ENCODE peak calls at places on chromosomes 3 and 15, in four cellular contexts. V, L, X and C are unnamed samples.

GRCh38 chr3:141444586-141445285 is 42.1 kb upstream of the RASA2 start:
- DNase-seq in V (no peak), L (no peak), X (no peak), C (no peak)

GRCh38 chr15:53716909-53717878 is 42.3 kb downstream of the WDR72 start:
- DNase-seq in V (no peak), L (no peak), X (peak; percentile 20), C (no peak)

GRCh38 chr15:82150645-82151044 is 104.8 kb upstream of the MEX3B start:
- DNase-seq in V (no peak), L (no peak), X (no peak), C (no peak)

GRCh38 chr3:104214277-104214676 is 1152.4 kb upstream of the ALCAM start:
- DNase-seq in V (no peak), L (no peak), X (no peak), C (no peak)

GRCh38 chr3:140540262-140540661 is 137.6 kb upstream of the TRIM42 start:
- DNase-seq in V (no peak), L (no peak), X (no peak), C (no peak)

GRCh38 chr3:173770796-173771573 is 373.4 kb downstream of the NLGN1 start:
- DNase-seq in V (no peak), L (no peak), X (no peak), C (no peak)

GRCh38 chr3:24220859-24221657 is 273.6 kb downstream of the THRB start:
- DNase-seq in V (no peak), L (no peak), X (no peak), C (no peak)

GRCh38 chr3:159762981-159763465 is 225.6 kb upstream of the IL12A start:
- DNase-seq in V (peak; percentile 47), L (peak; percentile 2), X (no peak), C (peak; percentile 62)

GRCh38 chr3:9179826-9180763 is 69.4 kb downstream of the SRGAP3 start:
- DNase-seq in V (no peak), L (no peak), X (no peak), C (no peak)

GRCh38 chr3:24235121-24235520 is 259.5 kb downstream of the THRB start:
- DNase-seq in V (no peak), L (no peak), X (peak; percentile 23), C (no peak)

GRCh38 chr15:73924258-73924921 is 1.9 kb upstream of the LOXL1 start:
- DNase-seq in V (no peak), L (no peak), X (no peak), C (no peak)

GRCh38 chr3:98994128-98994762 is 92.8 kb upstream of the DCBLD2 start:
- DNase-seq in V (peak; percentile 17), L (peak; percentile 23), X (peak; percentile 34), C (no peak)

GRCh38 chr3:197030379-197031314 is 1.0 kb upstream of the MELTF start:
- DNase-seq in V (no peak), L (peak; percentile 52), X (no peak), C (no peak)

GRCh38 chr3:197028711-197029510 is 706 bp downstream of the MELTF start:
- DNase-seq in V (no peak), L (peak; percentile 42), X (no peak), C (no peak)

GRCh38 chr3:197031315-197032285 is 2.0 kb upstream of the MELTF start:
- DNase-seq in V (no peak), L (peak; percentile 93), X (peak; percentile 96), C (no peak)

GRCh38 chr3:197027896-197028710 is 1.5 kb downstream of the MELTF start:
- DNase-seq in V (no peak), L (no peak), X (no peak), C (no peak)

DNA sequence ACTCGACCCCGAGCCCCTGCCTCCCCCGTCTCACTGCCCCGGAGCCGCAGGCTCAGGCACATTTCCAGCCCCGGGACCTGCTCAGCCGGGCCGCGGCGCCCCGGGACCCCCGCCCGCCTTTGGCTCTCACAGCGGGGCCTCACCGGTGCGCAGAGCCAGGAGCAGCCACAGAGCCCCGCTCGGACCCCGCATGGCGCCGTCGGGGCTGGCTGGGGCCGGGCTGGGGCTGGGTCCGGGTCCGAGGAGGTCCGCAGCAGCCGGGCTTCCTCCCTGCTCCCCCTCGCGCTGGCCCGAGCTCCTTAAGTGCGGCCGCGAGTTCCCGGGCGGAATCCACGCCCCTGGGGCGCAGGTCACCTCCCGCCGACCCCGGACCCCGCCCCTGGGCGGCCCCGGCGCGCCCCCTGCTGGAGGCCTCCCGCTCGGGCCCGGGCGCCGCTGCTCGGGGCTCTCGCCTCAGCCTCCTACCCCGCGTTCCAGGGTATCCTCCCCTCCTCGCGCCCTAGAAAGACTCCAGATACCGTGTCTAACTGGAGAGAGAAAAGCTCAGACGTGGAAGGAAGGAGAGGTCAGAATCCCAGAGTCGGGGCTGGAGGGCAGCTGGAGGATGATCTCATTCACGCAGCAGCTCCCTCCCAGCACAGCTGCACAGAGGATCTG is at the start of gene MELTF:
- DNase-seq in V (peak; percentile 83), L (peak; percentile 88), X (peak; percentile 27), C (peak; percentile 70)
- TF ChIP-seq ELF4 in V (no peak), L (no peak), X (no peak), C (no peak)

DNA sequence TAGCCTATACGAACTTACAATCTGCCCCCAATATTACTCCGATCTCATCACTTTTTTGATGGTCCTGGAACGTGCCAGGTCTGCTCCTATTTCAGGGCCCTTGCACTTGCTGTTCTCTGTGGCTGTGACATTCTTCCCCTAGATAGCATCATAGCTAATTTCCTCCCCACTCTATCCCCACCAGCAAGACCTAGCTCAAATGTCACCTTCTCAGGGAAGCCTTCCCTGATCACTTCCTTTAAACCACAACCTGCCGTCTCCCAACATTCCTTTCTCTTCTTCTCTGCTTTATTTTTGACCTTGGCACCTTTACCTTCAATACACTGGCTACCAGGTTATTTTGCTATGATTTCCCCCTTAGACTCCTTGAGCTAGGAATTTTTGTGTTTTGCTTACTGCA is 5.3 kb upstream of the SMAD6 start:
- DNase-seq in V (no peak), L (no peak), X (no peak), C (no peak)
- TF ChIP-seq ELF4 in V (no peak), L (no peak), X (no peak), C (no peak)

GRCh38 chr3:177195941-177196472 is 1.3 kb downstream of the TBL1XR1 start:
- DNase-seq in V (no peak), L (no peak), X (no peak), C (no peak)
- TF ChIP-seq ELF4 in V (no peak), L (no peak), X (no peak), C (no peak)

GRCh38 chr3:151557068-151557467 is 96.2 kb upstream of the IGSF10 start:
- DNase-seq in V (no peak), L (no peak), X (no peak), C (no peak)
- TF ChIP-seq ELF4 in V (no peak), L (no peak), X (no peak), C (no peak)

GRCh38 chr15:52107238-52107637 is 5.3 kb downstream of the BCL2L10 start:
- DNase-seq in V (no peak), L (no peak), X (no peak), C (no peak)

GRCh38 chr15:52111517-52112202 is 915 bp downstream of the BCL2L10 start:
- DNase-seq in V (no peak), L (no peak), X (no peak), C (no peak)

GRCh38 chr15:52112203-52112750 is 298 bp downstream of the BCL2L10 start:
- DNase-seq in V (no peak), L (no peak), X (no peak), C (peak; percentile 66)

GRCh38 chr15:52106641-52107040 is 5.9 kb downstream of the BCL2L10 start:
- DNase-seq in V (no peak), L (no peak), X (no peak), C (no peak)

DNA sequence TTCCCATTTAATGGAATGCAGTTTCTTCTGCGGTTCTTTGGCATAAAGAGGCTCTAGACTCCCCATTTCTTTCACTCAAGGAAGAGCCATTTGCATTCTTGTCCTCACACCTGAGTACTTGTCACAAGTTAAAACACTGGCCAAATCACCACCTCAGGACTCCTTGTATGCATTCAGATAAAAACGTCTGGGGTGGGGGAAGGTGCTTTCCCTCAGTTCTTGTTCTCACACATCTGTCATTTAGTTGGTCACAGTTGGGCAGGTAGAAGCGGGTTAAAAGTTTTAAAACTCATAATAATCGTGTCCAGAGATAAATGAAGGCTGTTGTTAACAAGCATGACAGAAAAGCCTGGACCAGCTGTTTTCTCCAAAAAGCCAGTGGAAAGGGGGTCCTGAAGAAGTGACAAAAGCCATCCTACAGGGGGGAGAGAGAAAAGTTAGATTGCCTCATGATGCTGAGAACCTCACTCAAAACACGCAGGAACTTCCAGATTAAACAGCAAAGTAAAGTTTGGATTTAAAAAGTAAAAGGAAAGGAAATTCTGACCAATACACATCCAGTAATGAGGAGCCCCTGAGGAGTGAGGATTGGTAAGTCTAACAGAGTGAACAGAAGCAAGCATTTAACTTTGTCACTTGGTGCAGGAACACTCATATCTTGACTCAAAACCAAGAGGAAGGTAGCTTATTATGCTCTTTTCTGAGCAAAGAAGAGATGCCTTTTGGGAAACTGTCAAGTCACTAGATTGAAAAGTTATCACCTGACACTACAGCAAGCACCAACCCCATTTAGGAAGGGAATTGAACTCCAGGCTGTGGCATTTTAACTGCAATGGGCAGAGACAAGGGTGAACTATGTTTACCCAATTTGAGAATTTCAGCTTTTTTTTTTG is 2.8 kb downstream of the BCL2L10 start:
- DNase-seq in V (no peak), L (no peak), X (no peak), C (no peak)
- TF ChIP-seq ELF4 in V (no peak), L (no peak), X (no peak), C (no peak)

GRCh38 chr3:77799280-77799679 is 759.4 kb downstream of the ROBO2 start:
- DNase-seq in V (no peak), L (no peak), X (no peak), C (no peak)

DNA sequence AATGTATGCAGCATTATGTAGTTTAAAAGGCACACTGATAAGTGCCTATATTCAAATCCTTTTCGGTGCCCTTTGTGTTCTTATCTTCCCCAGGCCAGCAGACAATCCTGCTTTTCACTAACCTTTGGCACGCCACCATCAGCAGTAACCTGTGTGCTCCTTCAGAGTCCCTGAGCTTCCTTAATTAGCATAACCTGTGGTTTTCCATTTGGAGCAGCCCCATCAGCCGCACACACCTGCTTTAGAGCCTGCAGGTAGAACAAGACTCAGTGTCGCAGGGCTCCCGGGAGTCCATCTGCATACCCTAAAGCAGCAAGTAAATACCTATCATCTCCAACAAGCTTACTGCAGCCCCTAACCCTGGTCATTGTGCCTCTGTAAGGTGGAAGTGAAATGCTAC is 755.1 kb downstream of the ROBO2 start:
- DNase-seq in V (no peak), L (no peak), X (no peak), C (peak; percentile 82)
- TF ChIP-seq ELF4 in V (no peak), L (no peak), X (no peak), C (no peak)

DNA sequence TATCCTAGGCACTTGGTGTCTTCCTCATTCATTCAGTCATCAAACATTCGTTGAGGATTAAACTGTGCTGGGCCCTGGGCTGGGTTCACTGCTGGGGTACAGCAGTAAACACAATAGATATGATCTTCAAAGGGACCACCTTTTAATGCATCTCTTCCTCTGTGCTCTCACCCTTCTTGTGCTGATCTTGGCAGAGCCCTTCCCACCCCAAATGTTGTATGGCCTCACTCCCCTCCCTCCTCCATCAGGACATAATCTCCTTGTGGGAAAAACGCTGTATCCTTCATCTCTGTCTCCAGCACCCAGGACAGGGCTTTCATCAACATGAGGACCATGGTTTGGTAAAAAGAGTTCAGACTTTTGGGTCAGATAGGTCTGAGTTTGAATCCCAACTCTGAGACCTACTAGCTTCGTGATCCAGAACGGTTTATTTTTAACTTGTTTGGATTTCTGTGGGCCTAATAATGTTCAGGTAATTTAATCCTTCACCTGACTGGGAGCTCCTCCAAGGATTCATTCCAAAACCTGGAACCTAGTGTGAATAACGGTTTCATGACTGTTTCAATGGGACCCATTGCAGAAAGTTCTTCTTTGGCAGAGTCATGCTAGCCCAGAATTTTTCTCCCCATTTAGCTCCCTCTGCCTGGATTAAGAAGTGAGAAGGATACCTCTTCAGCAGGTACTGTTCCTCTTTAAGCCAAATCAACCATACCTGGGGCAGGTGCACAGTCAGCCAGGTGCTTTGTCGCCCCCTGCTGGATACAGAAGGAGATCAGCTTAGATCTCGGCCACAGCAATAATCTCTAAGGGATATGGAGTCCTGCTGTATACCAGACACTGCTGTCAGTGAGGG is 5.2 kb upstream of the WNT7A start:
- DNase-seq in V (peak; percentile 66), L (peak; percentile 70), X (peak; percentile 36), C (peak; percentile 77)
- TF ChIP-seq ELF4 in V (no peak), L (no peak), X (no peak), C (no peak)